ENCODE peak calls at places on chromosomes 12 and 14, in nine cellular contexts. One of them, this sample, is unnamed.

GRCh38 chr14:105144666-105145380 is 23.8 kb downstream of the JAG2 start:
- DNase-seq in ascending aorta: peak
- DNase-seq in cardiac muscle cell: no peak
- DNase-seq in LNCaP clone FGC: no peak
- DNase-seq in CD8-positive, alpha-beta T cell: no peak
- DNase-seq in NCI-H2171: no peak
- DNase-seq in dorsolateral prefrontal cortex: no peak
- DNase-seq in DMS 273 treated with DMSO at 0.1 percent for 48 hours: no peak
- DNase-seq in iris pigment epithelial cell: no peak
- DNase-seq in this sample: no peak

GRCh38 chr14:94636744-94637412 is 24.7 kb downstream of the SERPINA3 start:
- DNase-seq in ascending aorta: no peak
- DNase-seq in DMS 273 treated with DMSO at 0.1 percent for 48 hours: no peak
- DNase-seq in LNCaP clone FGC: peak
- DNase-seq in dorsolateral prefrontal cortex: no peak
- DNase-seq in NCI-H2171: no peak
- DNase-seq in CD8-positive, alpha-beta T cell: no peak
- DNase-seq in cardiac muscle cell: peak
- DNase-seq in iris pigment epithelial cell: peak
- DNase-seq in this sample: no peak

GRCh38 chr12:42590324-42590934 is 883 bp upstream of the PRICKLE1 start:
- DNase-seq in dorsolateral prefrontal cortex: peak
- DNase-seq in cardiac muscle cell: peak
- DNase-seq in CD8-positive, alpha-beta T cell: no peak
- DNase-seq in DMS 273 treated with DMSO at 0.1 percent for 48 hours: no peak
- DNase-seq in iris pigment epithelial cell: no peak
- DNase-seq in LNCaP clone FGC: no peak
- DNase-seq in ascending aorta: no peak
- DNase-seq in NCI-H2171: peak
- DNase-seq in this sample: no peak

GRCh38 chr14:92456215-92457017 is 57.2 kb upstream of the RIN3 start:
- DNase-seq in CD8-positive, alpha-beta T cell: no peak
- DNase-seq in cardiac muscle cell: peak
- DNase-seq in DMS 273 treated with DMSO at 0.1 percent for 48 hours: peak
- DNase-seq in iris pigment epithelial cell: peak
- DNase-seq in ascending aorta: no peak
- DNase-seq in dorsolateral prefrontal cortex: peak
- DNase-seq in LNCaP clone FGC: peak
- DNase-seq in NCI-H2171: no peak
- DNase-seq in this sample: peak

GRCh38 chr14:77302926-77303325 is 17.8 kb downstream of the POMT2 start:
- DNase-seq in cardiac muscle cell: peak
- DNase-seq in CD8-positive, alpha-beta T cell: peak
- DNase-seq in dorsolateral prefrontal cortex: no peak
- DNase-seq in NCI-H2171: no peak
- DNase-seq in DMS 273 treated with DMSO at 0.1 percent for 48 hours: no peak
- DNase-seq in LNCaP clone FGC: no peak
- DNase-seq in ascending aorta: no peak
- DNase-seq in iris pigment epithelial cell: peak
- DNase-seq in this sample: peak

GRCh38 chr14:87690076-87690661 is 302.8 kb downstream of the GALC start:
- DNase-seq in LNCaP clone FGC: no peak
- DNase-seq in iris pigment epithelial cell: no peak
- DNase-seq in ascending aorta: no peak
- DNase-seq in DMS 273 treated with DMSO at 0.1 percent for 48 hours: no peak
- DNase-seq in NCI-H2171: peak
- DNase-seq in cardiac muscle cell: no peak
- DNase-seq in dorsolateral prefrontal cortex: no peak
- DNase-seq in CD8-positive, alpha-beta T cell: no peak
- DNase-seq in this sample: no peak

GRCh38 chr12:69406217-69406616 is 46.7 kb downstream of the YEATS4 start:
- DNase-seq in ascending aorta: no peak
- DNase-seq in dorsolateral prefrontal cortex: no peak
- DNase-seq in DMS 273 treated with DMSO at 0.1 percent for 48 hours: no peak
- DNase-seq in LNCaP clone FGC: no peak
- DNase-seq in NCI-H2171: no peak
- DNase-seq in cardiac muscle cell: no peak
- DNase-seq in CD8-positive, alpha-beta T cell: no peak
- DNase-seq in iris pigment epithelial cell: no peak
- DNase-seq in this sample: no peak

GRCh38 chr12:18343708-18344107 is 82.4 kb downstream of the PIK3C2G start:
- DNase-seq in iris pigment epithelial cell: no peak
- DNase-seq in LNCaP clone FGC: no peak
- DNase-seq in NCI-H2171: no peak
- DNase-seq in dorsolateral prefrontal cortex: no peak
- DNase-seq in ascending aorta: no peak
- DNase-seq in DMS 273 treated with DMSO at 0.1 percent for 48 hours: no peak
- DNase-seq in cardiac muscle cell: no peak
- DNase-seq in CD8-positive, alpha-beta T cell: no peak
- DNase-seq in this sample: no peak

GRCh38 chr14:33512201-33512600 is 438.7 kb downstream of the EGLN3 start:
- DNase-seq in DMS 273 treated with DMSO at 0.1 percent for 48 hours: no peak
- DNase-seq in cardiac muscle cell: peak
- DNase-seq in CD8-positive, alpha-beta T cell: no peak
- DNase-seq in iris pigment epithelial cell: peak
- DNase-seq in ascending aorta: no peak
- DNase-seq in NCI-H2171: no peak
- DNase-seq in dorsolateral prefrontal cortex: no peak
- DNase-seq in LNCaP clone FGC: no peak
- DNase-seq in this sample: peak

GRCh38 chr14:68554231-68554630 is 238.6 kb downstream of the ZFP36L1 start:
- DNase-seq in dorsolateral prefrontal cortex: no peak
- DNase-seq in NCI-H2171: no peak
- DNase-seq in DMS 273 treated with DMSO at 0.1 percent for 48 hours: no peak
- DNase-seq in ascending aorta: no peak
- DNase-seq in iris pigment epithelial cell: no peak
- DNase-seq in cardiac muscle cell: no peak
- DNase-seq in CD8-positive, alpha-beta T cell: no peak
- DNase-seq in LNCaP clone FGC: no peak
- DNase-seq in this sample: no peak

GRCh38 chr12:45745861-45746277 is 16.4 kb downstream of the ARID2 start:
- DNase-seq in LNCaP clone FGC: no peak
- DNase-seq in dorsolateral prefrontal cortex: no peak
- DNase-seq in cardiac muscle cell: peak
- DNase-seq in iris pigment epithelial cell: peak
- DNase-seq in ascending aorta: no peak
- DNase-seq in CD8-positive, alpha-beta T cell: no peak
- DNase-seq in DMS 273 treated with DMSO at 0.1 percent for 48 hours: no peak
- DNase-seq in NCI-H2171: no peak
- DNase-seq in this sample: peak